ENCODE peak calls at places on chromosomes 5 and 9, in four cellular contexts. A is mammary epithelial cell, J is PC-3, T is GM23338. Z is an unnamed sample.
A peak's percentile ranks its signal among the peaks of the same experiment; 100 is the strongest.

GRCh38 chr9:88781500-88782391 is 209.5 kb upstream of the S1PR3 start:
- DNase-seq in A (no peak), J (no peak), T (peak; percentile 32), Z (peak; percentile 37)

GRCh38 chr5:96756985-96757384 is 50.8 kb downstream of the ERAP1 start:
- DNase-seq in A (no peak), J (no peak), T (no peak), Z (peak; percentile 17)

GRCh38 chr9:136584401-136585328 is 38.8 kb upstream of the NOTCH1 start:
- DNase-seq in A (no peak), J (no peak), T (no peak), Z (peak; percentile 40)

GRCh38 chr9:128675382-128675781 is 13.6 kb upstream of the SET start:
- DNase-seq in A (no peak), J (no peak), T (no peak), Z (no peak)

GRCh38 chr9:36136277-36136893 is at the start of gene GLIPR2:
- DNase-seq in A (peak; percentile 66), J (peak; percentile 64), T (peak; percentile 82), Z (peak; percentile 86)

GRCh38 chr5:151063136-151063544 is 17.7 kb downstream of the TNIP1 start:
- DNase-seq in A (peak; percentile 50), J (peak; percentile 65), T (no peak), Z (peak; percentile 89)

GRCh38 chr9:98323051-98323830 is 67.8 kb upstream of the TBC1D2 start:
- DNase-seq in A (no peak), J (no peak), T (no peak), Z (no peak)

GRCh38 chr9:38371495-38371894 is 21.0 kb upstream of the ALDH1B1 start:
- DNase-seq in A (peak; percentile 52), J (peak; percentile 63), T (no peak), Z (peak; percentile 42)

GRCh38 chr9:106880863-106881262 is 17.9 kb downstream of the ZNF462 start:
- DNase-seq in A (peak; percentile 93), J (peak; percentile 41), T (no peak), Z (peak; percentile 54)

GRCh38 chr5:84805473-84805872 is 420.8 kb upstream of the EDIL3 start:
- DNase-seq in A (no peak), J (no peak), T (no peak), Z (no peak)

GRCh38 chr5:73448451-73449136 is at the start of gene FOXD1:
- DNase-seq in A (peak; percentile 94), J (peak; percentile 83), T (peak; percentile 91), Z (peak; percentile 99)
- TF ChIP-seq EZH2 in A (peak; percentile 61), J (no peak), T (no peak), Z (no peak)

DNA sequence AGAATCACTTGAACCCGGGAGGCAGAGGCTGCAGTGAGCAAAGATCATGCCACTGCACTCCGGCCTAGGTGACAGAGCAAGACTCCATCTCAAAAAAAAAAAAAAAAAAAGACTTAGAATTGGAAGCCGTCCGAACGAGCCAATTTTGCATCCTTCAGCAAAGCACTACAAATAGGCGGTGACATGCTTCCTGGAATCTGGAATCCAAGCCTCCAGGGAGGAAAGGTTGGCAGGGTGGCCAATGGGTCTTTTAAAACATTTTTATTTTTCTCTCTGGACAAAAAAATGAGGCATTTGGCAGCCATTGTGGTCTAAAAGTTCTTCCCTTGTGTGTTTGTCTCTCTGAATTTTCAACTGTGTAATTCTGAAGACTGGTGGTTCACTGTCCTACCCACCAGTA is 26.4 kb downstream of the GGTA1 start:
- DNase-seq in A (no peak), J (no peak), T (no peak), Z (no peak)
- TF ChIP-seq EZH2 in A (no peak), J (no peak), T (no peak), Z (no peak)

GRCh38 chr9:33676746-33677505 is 118.4 kb upstream of the PRSS3 start:
- DNase-seq in A (peak; percentile 12), J (peak; percentile 25), T (peak; percentile 65), Z (peak; percentile 59)
- TF ChIP-seq EZH2 in A (no peak), J (no peak), T (no peak), Z (peak; percentile 47)

GRCh38 chr5:34656700-34657549 is 797 bp downstream of the RAI14 start:
- DNase-seq in A (peak; percentile 29), J (peak; percentile 21), T (peak; percentile 55), Z (peak; percentile 74)
- TF ChIP-seq EZH2 in A (no peak), J (no peak), T (no peak), Z (no peak)